ENCODE peak calls at places on chromosome 22, in seven cellular contexts. L is psoas muscle; W is tibial nerve; I is IMR-90; N is CD4-positive, alpha-beta memory T cell; Q is esophagus squamous epithelium; M is CD8-positive, alpha-beta T cell. J is an unnamed sample. For H3K9me3 and H3K4me1, the result is how much of the 10 kb centered on the place peaks cover.

GRCh38 chr22:26534166-26534855 is 22.0 kb upstream of the TFIP11 start:
- DNase-seq in M (no peak), Q (no peak), I (no peak), L (no peak), W (no peak), N (no peak), J (no peak)

GRCh38 chr22:22380098-22381030 is 128.2 kb downstream of the ZNF280B start:
- DNase-seq in W (no peak), M (no peak), L (no peak), N (no peak), Q (no peak), I (no peak), J (no peak)

GRCh38 chr22:34000879-34001526 is 80.7 kb upstream of the LARGE1 start:
- DNase-seq in W (no peak), N (no peak), I (no peak), Q (no peak), L (no peak), M (no peak), J (no peak)

GRCh38 chr22:25092119-25092518 is 107.5 kb upstream of the CRYBB3 start:
- DNase-seq in M (no peak), W (no peak), N (no peak), I (no peak), Q (no peak), L (no peak), J (no peak)

GRCh38 chr22:40385041-40385782 is 14.8 kb downstream of the SGSM3 start:
- DNase-seq in Q (no peak), L (no peak), I (no peak), N (peak), W (no peak), M (no peak), J (peak)

GRCh38 chr22:30573594-30574094 is 821 bp downstream of the GAL3ST1 start:
- DNase-seq in I (no peak), W (no peak), M (no peak), L (peak), Q (no peak), N (no peak), J (no peak)

GRCh38 chr22:31106651-31107205 is 640 bp downstream of the SELENOM start:
- DNase-seq in I (peak), Q (no peak), L (no peak), M (no peak), W (peak), N (no peak), J (no peak)

GRCh38 chr22:40855104-40855959 is 1.1 kb downstream of the ST13 start:
- DNase-seq in I (no peak), L (peak), M (no peak), N (no peak), Q (no peak), W (peak), J (no peak)

GRCh38 chr22:19522190-19522880 is 1.9 kb downstream of the CLDN5 start:
- DNase-seq in Q (no peak), N (no peak), L (no peak), I (no peak), M (no peak), W (no peak), J (no peak)

GRCh38 chr22:43860831-43861230 is 1.5 kb downstream of the SULT4A1 start:
- DNase-seq in Q (no peak), W (no peak), N (no peak), L (peak), I (no peak), M (no peak), J (no peak)

GRCh38 chr22:33853200-33854097 is 66.8 kb downstream of the LARGE1 start:
- DNase-seq in I (peak), M (no peak), L (peak), N (no peak), Q (no peak), W (peak), J (no peak)

GRCh38 chr22:44385781-44386180 is 73.0 kb upstream of the SHISAL1 start:
- DNase-seq in Q (no peak), N (no peak), W (no peak), M (no peak), I (no peak), L (peak), J (no peak)

GRCh38 chr22:23536821-23537345 is 43.2 kb downstream of the IGLL1 start:
- DNase-seq in Q (no peak), I (no peak), M (no peak), L (no peak), W (no peak), N (no peak), J (no peak)

GRCh38 chr22:38755155-38755910 is 465 bp downstream of the SUN2 start:
- DNase-seq in L (peak), Q (peak), I (peak), W (peak), N (peak), M (no peak), J (peak)

GRCh38 chr22:23774922-23775436 is 2.3 kb downstream of the MMP11 start:
- DNase-seq in M (no peak), N (no peak), Q (no peak), L (no peak), W (no peak), I (peak), J (no peak)

GRCh38 chr22:23715811-23716355 is 25.1 kb downstream of the RGL4 start:
- DNase-seq in I (no peak), W (no peak), N (no peak), Q (no peak), M (no peak), L (no peak), J (no peak)

GRCh38 chr22:38335077-38335476 is 17.8 kb upstream of the CSNK1E start:
- DNase-seq in N (no peak), M (no peak), W (no peak), I (peak), L (no peak), Q (no peak), J (no peak)

GRCh38 chr22:23859201-23859600 is 1.5 kb downstream of the SLC2A11 start:
- DNase-seq in L (no peak), M (no peak), Q (no peak), I (no peak), W (no peak), N (no peak), J (no peak)

GRCh38 chr22:31289335-31289734 is 3.0 kb downstream of the PIK3IP1 start:
- DNase-seq in N (no peak), W (no peak), I (no peak), M (no peak), L (no peak), Q (no peak), J (no peak)

GRCh38 chr22:27416553-27417427 is 384.8 kb downstream of the MN1 start:
- DNase-seq in L (no peak), Q (no peak), W (no peak), M (no peak), N (no peak), I (peak), J (no peak)

GRCh38 chr22:39946571-39947407 is 13.4 kb upstream of the TMA7B start:
- DNase-seq in I (no peak), M (no peak), N (no peak), W (no peak), L (no peak), Q (no peak), J (no peak)

GRCh38 chr22:47600281-47600680 is 837.8 kb downstream of the TBC1D22A start:
- DNase-seq in I (no peak), M (no peak), W (no peak), L (no peak), Q (no peak), N (no peak), J (no peak)
- H3K9me3 ChIP-seq in I (under half), M (under half), W (under half), L (under half), Q (under half), N (under half), J (under half)

GRCh38 chr22:46062971-46063631 is 86.1 kb upstream of the WNT7B start:
- DNase-seq in I (no peak), M (no peak), W (no peak), N (no peak), L (peak), Q (no peak), J (no peak)

GRCh38 chr22:46061124-46061410 is 84.1 kb upstream of the WNT7B start:
- DNase-seq in N (no peak), M (no peak), Q (no peak), I (no peak), W (no peak), L (no peak), J (no peak)

GRCh38 chr22:46061431-46062231 is 84.7 kb upstream of the WNT7B start:
- DNase-seq in M (no peak), I (no peak), Q (no peak), N (no peak), W (no peak), L (peak), J (no peak)

GRCh38 chr22:46063861-46064235 is 86.5 kb upstream of the PPARA start:
- DNase-seq in L (peak), I (no peak), M (no peak), W (peak), Q (no peak), N (no peak), J (no peak)

DNA sequence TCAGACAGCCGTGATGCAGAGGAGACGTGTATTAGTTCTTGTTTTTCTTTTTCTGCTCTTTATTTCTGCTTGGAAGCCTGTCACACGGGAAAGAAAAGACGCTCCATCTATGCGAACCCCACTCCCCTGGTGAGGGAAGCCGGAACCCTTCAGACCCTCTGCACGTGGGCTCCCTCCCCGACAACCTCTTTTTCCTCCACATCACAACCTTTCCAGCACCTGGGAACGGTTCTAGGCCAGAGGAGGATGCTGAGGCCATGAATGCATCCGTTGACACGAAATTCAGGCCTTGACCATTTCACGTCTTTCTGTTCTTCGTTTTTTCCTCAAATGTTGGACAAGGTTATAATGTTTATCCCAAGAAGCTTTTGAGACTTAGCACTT is 85.3 kb upstream of the WNT7B start:
- DNase-seq in Q (no peak), L (peak), N (no peak), M (no peak), W (no peak), I (no peak), J (no peak)
- H3K27ac ChIP-seq in Q (peak), L (peak), N (no peak), M (no peak), W (peak), I (no peak), J (no peak)

DNA sequence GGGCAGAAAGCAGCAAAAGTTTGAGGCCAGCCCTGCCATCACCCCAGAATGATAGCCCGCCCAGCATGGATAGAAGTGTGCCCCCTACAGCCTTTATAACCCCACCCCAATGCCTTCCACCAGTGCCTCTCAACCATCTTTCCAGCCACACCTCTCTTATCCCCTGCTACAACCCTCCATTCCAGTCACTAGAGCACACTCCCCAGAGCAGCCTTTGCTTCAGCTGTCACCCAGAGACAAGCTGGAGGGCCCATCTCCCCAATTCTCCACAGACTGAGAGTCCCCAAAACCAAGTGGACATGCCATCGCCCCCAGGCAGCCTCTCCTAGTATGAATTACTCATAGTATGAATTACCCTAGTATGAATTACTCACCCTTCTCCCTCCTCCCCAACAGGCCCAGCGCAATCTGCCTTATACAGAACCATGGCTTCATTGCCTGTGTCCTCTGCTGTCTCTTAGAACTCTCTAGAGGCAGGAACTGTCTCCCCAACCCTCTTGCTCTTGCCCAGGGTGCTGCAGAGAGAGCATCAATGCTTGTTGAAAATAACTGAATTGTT is 24.9 kb downstream of the MYH9 start:
- DNase-seq in M (no peak), Q (no peak), L (no peak), W (no peak), N (no peak), I (no peak), J (no peak)
- H3K4me1 ChIP-seq in M (half or more), Q (half or more), L (half or more), W (under half), N (half or more), I (half or more), J (half or more)

GRCh38 chr22:49629024-49629570 is 198.6 kb downstream of the BRD1 start:
- DNase-seq in L (no peak), N (no peak), I (no peak), M (no peak), W (no peak), Q (no peak), J (no peak)

GRCh38 chr22:49626361-49627216 is 201.1 kb downstream of the BRD1 start:
- DNase-seq in I (no peak), N (no peak), W (no peak), M (no peak), Q (no peak), L (peak), J (no peak)

GRCh38 chr22:49628351-49629023 is 199.2 kb downstream of the BRD1 start:
- DNase-seq in N (no peak), W (no peak), M (no peak), I (no peak), L (peak), Q (no peak), J (no peak)

GRCh38 chr22:49629586-49630447 is 197.9 kb downstream of the BRD1 start:
- DNase-seq in I (no peak), M (no peak), Q (no peak), N (no peak), L (no peak), W (no peak), J (no peak)

GRCh38 chr22:49627217-49628181 is 200.2 kb downstream of the BRD1 start:
- DNase-seq in I (no peak), Q (no peak), M (no peak), N (no peak), L (peak), W (no peak), J (no peak)
- H3K9me3 ChIP-seq in I (under half), Q (under half), M (under half), N (under half), L (under half), W (under half), J (under half)

DNA sequence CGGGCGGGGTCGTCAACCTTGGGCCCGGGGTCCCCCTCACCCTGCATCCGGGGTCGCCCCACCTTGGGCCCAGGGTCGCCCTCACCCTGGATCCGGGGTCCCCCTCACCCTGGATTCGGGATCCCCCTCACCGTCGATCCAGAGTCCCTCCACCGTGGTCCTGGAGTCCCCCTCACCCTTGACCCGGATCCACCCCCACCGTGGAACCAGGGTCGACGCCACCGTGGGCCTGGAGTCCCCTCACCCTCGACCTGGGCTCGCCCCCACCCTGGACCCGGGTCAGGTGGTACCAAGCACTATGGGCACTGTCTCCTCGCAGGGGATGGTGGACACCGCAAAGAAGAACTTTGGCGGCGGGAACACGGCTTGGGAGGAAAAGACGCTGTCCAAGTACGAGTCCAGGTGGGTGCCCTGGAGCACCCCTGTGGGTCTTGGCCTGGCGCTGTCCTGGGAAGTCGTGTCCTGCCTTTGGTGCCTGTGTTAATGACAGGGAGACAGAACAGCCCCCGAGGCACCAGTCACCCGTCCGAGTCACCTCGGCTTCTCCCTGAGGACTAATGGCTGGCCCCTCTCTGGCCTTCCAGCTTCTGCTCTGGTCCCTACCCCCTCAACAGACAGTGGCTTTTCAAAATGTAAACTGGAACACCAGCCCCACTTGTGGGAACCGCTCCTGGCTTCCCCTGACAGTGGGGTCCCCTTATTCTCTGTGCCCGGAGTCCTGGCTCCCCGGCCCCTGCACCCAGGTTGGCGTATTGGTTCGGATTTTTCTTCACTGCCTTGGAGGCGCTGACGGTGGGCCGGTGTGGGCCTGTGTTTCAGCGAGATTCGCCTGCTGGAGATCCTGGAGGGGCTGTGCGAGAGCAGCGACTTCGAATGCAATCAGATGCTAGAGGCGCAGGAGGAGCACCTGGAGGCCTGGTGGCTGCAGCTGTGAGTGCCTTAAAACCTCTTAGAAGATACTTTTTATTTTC is 762 bp downstream of the CRELD2 start:
- DNase-seq in I (no peak), M (no peak), N (no peak), W (no peak), Q (no peak), L (no peak), J (no peak)
- H3K27ac ChIP-seq in I (peak), M (peak), N (peak), W (peak), Q (peak), L (peak), J (peak)

DNA sequence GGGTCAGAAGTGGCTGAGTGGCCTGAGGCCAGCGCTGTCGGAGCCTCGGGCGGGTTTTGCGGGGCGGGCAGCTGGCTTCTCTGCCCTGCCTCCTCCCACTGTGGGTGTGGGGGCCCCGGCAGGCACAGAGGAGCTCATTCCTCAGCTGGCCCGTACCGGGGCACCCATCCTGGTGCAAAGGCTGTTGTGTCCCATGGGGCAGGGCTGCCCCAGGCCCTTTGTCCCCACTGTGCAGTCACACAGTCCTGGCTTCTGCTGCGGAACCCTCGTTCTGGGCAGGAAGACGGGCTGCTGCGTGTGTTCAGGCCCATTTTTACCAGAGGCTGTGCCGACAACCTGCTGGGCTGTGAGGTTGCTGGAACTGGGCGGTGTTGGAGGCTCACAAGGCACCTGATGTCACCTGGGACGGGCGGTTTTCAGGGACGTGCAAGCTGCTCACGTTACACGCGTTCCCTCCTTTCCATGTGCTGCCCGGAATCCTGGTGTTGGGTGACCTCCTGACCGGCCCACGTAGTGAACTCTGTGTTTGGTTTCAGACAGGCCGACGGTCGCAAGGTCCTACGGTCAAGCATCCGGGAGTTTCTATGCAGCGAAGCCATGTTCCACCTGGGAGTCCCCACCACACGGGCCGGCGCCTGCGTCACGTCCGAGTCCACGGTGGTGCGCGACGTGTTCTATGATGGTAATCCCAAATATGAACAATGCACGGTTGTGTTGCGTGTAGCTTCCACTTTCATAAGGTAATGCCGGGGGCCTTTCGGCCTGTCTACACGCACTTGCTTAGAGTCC is 5.2 kb downstream of the SELENOO start:
- DNase-seq in I (no peak), L (peak), W (no peak), Q (no peak), N (no peak), M (no peak), J (no peak)
- H3K4me1 ChIP-seq in I (under half), L (under half), W (under half), Q (under half), N (under half), M (under half), J (under half)

GRCh38 chr22:11627436-11627797 is 3900.6 kb upstream of the OR11H1 start:
- DNase-seq in M (no peak), I (no peak), W (no peak), Q (no peak), N (no peak), L (no peak), J (no peak)
- H3K9me3 ChIP-seq in M (under half), I (half or more), W (half or more), Q (half or more), N (under half), L (under half), J (under half)

DNA sequence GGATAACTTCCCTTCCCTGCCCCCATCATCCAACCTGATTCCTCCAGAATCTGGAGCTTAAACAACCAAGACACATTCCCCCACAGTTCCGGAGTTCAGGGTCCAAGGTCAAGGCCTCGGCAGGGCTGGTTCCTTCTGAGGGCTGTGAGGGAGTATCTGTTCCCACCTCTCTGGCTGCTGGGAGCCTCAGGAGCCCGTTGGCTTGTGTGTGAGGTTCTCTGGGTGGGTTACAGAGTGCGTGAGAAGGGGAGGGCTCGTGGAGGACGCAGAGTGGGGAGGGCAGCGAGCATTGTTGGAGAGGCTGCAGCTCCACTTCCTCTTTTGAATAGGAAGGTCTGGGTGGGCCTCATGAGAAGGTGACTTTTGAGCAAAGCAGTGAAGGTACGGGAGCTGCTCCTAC is 8.5 kb downstream of the SERHL2 start:
- DNase-seq in M (no peak), Q (no peak), I (no peak), W (no peak), L (no peak), N (no peak), J (no peak)
- H3K27ac ChIP-seq in M (no peak), Q (no peak), I (no peak), W (no peak), L (no peak), N (no peak), J (no peak)

DNA sequence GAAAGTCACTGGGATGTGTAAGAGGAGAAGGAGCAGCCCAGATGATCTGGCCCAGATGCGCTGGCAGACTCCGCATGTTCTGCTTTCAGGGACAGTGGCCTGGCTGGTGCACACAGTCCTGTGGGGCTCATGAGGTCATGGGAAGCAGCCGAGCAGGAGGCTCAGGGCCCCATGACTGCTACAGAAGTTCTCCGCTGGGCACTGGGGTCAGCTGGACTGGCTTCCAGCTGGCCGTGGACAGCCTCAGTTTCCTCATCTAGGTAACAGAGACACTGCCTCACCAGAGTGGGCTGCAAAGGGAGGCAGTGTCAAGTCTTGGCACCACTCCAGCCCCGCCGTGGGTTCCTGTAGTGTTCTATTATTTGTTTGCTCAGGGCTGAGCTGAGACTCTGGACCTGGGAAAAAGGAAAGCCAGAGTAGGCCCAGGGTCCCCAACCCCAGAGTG is 45.1 kb downstream of the MED15 start:
- DNase-seq in Q (no peak), W (peak), L (peak), N (no peak), M (no peak), I (peak), J (no peak)
- H3K4me1 ChIP-seq in Q (under half), W (under half), L (half or more), N (half or more), M (half or more), I (under half), J (half or more)